ENCODE peak calls at places on chromosomes 13 and 19, in six cellular contexts. One of them, this sample, is unnamed. For H3K9me3, the result is how much of the 10 kb centered on the place peaks cover.

GRCh38 chr13:41007359-41008118 is 11.6 kb downstream of the ELF1 start:
- DNase-seq in pancreas: no peak
- DNase-seq in AG04450: no peak
- DNase-seq in K562: peak
- DNase-seq in colonic mucosa: no peak
- DNase-seq in left lung: no peak
- DNase-seq in this sample: no peak

GRCh38 chr13:49935171-49936084 is 712 bp downstream of the SPRYD7 start:
- DNase-seq in pancreas: no peak
- DNase-seq in AG04450: no peak
- DNase-seq in K562: peak
- DNase-seq in colonic mucosa: peak
- DNase-seq in left lung: peak
- DNase-seq in this sample: no peak

GRCh38 chr13:51645154-51645650 is 60.9 kb downstream of the WDFY2 start:
- DNase-seq in pancreas: no peak
- DNase-seq in AG04450: no peak
- DNase-seq in K562: no peak
- DNase-seq in colonic mucosa: no peak
- DNase-seq in left lung: no peak
- DNase-seq in this sample: no peak

GRCh38 chr13:51873419-51873818 is 11.7 kb downstream of the CCDC70 start:
- DNase-seq in pancreas: no peak
- DNase-seq in AG04450: no peak
- DNase-seq in K562: no peak
- DNase-seq in colonic mucosa: no peak
- DNase-seq in left lung: no peak
- DNase-seq in this sample: no peak

GRCh38 chr13:33322474-33322827 is 36.9 kb upstream of the STARD13 start:
- DNase-seq in pancreas: no peak
- DNase-seq in AG04450: peak
- DNase-seq in K562: no peak
- DNase-seq in colonic mucosa: no peak
- DNase-seq in left lung: no peak
- DNase-seq in this sample: peak

GRCh38 chr13:109156181-109156935 is 526.9 kb downstream of the MYO16 start:
- DNase-seq in pancreas: no peak
- DNase-seq in AG04450: peak
- DNase-seq in K562: no peak
- DNase-seq in colonic mucosa: no peak
- DNase-seq in left lung: no peak
- DNase-seq in this sample: no peak

GRCh38 chr19:31312004-31312403 is 37.2 kb downstream of the TSHZ3 start:
- DNase-seq in pancreas: no peak
- DNase-seq in AG04450: peak
- DNase-seq in K562: no peak
- DNase-seq in colonic mucosa: no peak
- DNase-seq in left lung: peak
- DNase-seq in this sample: peak

GRCh38 chr13:66888698-66889097 is 341.4 kb downstream of the PCDH9 start:
- DNase-seq in pancreas: no peak
- DNase-seq in AG04450: no peak
- DNase-seq in K562: no peak
- DNase-seq in colonic mucosa: no peak
- DNase-seq in left lung: no peak
- DNase-seq in this sample: no peak

GRCh38 chr19:48512504-48513288 is 1.1 kb upstream of the LMTK3 start:
- DNase-seq in pancreas: no peak
- DNase-seq in AG04450: no peak
- DNase-seq in K562: no peak
- DNase-seq in colonic mucosa: no peak
- DNase-seq in left lung: no peak
- DNase-seq in this sample: no peak

GRCh38 chr19:49151339-49152217 is 3.6 kb downstream of the HRC start:
- DNase-seq in pancreas: peak
- DNase-seq in AG04450: no peak
- DNase-seq in K562: peak
- DNase-seq in colonic mucosa: peak
- DNase-seq in left lung: peak
- DNase-seq in this sample: peak

GRCh38 chr13:74040200-74040599 is 94.0 kb downstream of the KLF12 start:
- DNase-seq in pancreas: peak
- DNase-seq in AG04450: no peak
- DNase-seq in K562: peak
- DNase-seq in colonic mucosa: peak
- DNase-seq in left lung: no peak
- DNase-seq in this sample: no peak

GRCh38 chr19:55287361-55288079 is 3.7 kb downstream of the BRSK1 start:
- DNase-seq in pancreas: no peak
- DNase-seq in AG04450: no peak
- DNase-seq in K562: no peak
- DNase-seq in colonic mucosa: no peak
- DNase-seq in left lung: no peak
- DNase-seq in this sample: no peak

GRCh38 chr19:39499082-39499642 is 415 bp downstream of the DLL3 start:
- DNase-seq in pancreas: no peak
- DNase-seq in AG04450: no peak
- DNase-seq in K562: no peak
- DNase-seq in colonic mucosa: no peak
- DNase-seq in left lung: no peak
- DNase-seq in this sample: no peak

GRCh38 chr13:44165172-44165894 is 208.3 kb upstream of the SERP2 start:
- DNase-seq in pancreas: no peak
- DNase-seq in AG04450: no peak
- DNase-seq in K562: no peak
- DNase-seq in colonic mucosa: no peak
- DNase-seq in left lung: no peak
- DNase-seq in this sample: no peak

GRCh38 chr13:59043016-59043415 is 1120.7 kb downstream of the DIAPH3 start:
- DNase-seq in pancreas: no peak
- DNase-seq in AG04450: no peak
- DNase-seq in K562: no peak
- DNase-seq in colonic mucosa: no peak
- DNase-seq in left lung: no peak
- DNase-seq in this sample: no peak

GRCh38 chr13:42041684-42042035 is 6.8 kb upstream of the DGKH start:
- DNase-seq in pancreas: peak
- DNase-seq in AG04450: no peak
- DNase-seq in K562: peak
- DNase-seq in colonic mucosa: peak
- DNase-seq in left lung: peak
- DNase-seq in this sample: peak

GRCh38 chr19:31232871-31233270 is 116.4 kb downstream of the TSHZ3 start:
- DNase-seq in pancreas: no peak
- DNase-seq in AG04450: peak
- DNase-seq in K562: no peak
- DNase-seq in colonic mucosa: no peak
- DNase-seq in left lung: no peak
- DNase-seq in this sample: no peak

GRCh38 chr13:51118809-51119431 is 7.8 kb upstream of the C13orf42 start:
- DNase-seq in pancreas: no peak
- DNase-seq in AG04450: no peak
- DNase-seq in K562: no peak
- DNase-seq in colonic mucosa: no peak
- DNase-seq in left lung: no peak
- DNase-seq in this sample: no peak

GRCh38 chr13:52103386-52103785 is 25.5 kb downstream of the NEK5 start:
- DNase-seq in pancreas: no peak
- DNase-seq in AG04450: no peak
- DNase-seq in K562: no peak
- DNase-seq in colonic mucosa: no peak
- DNase-seq in left lung: no peak
- DNase-seq in this sample: no peak

GRCh38 chr19:29271341-29271740 is 58.4 kb upstream of the UQCRFS1 start:
- DNase-seq in pancreas: no peak
- DNase-seq in AG04450: no peak
- DNase-seq in K562: no peak
- DNase-seq in colonic mucosa: no peak
- DNase-seq in left lung: no peak
- DNase-seq in this sample: no peak

GRCh38 chr13:24050292-24050711 is 110.2 kb upstream of the SPATA13 start:
- DNase-seq in pancreas: peak
- DNase-seq in AG04450: no peak
- DNase-seq in K562: no peak
- DNase-seq in colonic mucosa: no peak
- DNase-seq in left lung: peak
- DNase-seq in this sample: peak

GRCh38 chr13:40508112-40508511 is 158.3 kb downstream of the FOXO1 start:
- DNase-seq in pancreas: no peak
- DNase-seq in AG04450: no peak
- DNase-seq in K562: no peak
- DNase-seq in colonic mucosa: no peak
- DNase-seq in left lung: no peak
- DNase-seq in this sample: peak

GRCh38 chr19:13718733-13719132 is 45.6 kb upstream of the MRI1 start:
- DNase-seq in pancreas: no peak
- DNase-seq in AG04450: peak
- DNase-seq in K562: no peak
- DNase-seq in colonic mucosa: peak
- DNase-seq in left lung: no peak
- DNase-seq in this sample: peak

GRCh38 chr19:50171752-50172151 is 8.7 kb upstream of the IZUMO2 start:
- DNase-seq in pancreas: no peak
- DNase-seq in AG04450: no peak
- DNase-seq in K562: no peak
- DNase-seq in colonic mucosa: no peak
- DNase-seq in left lung: no peak
- DNase-seq in this sample: no peak

GRCh38 chr19:57241181-57241580 is 749 bp downstream of the ZNF805 start:
- DNase-seq in pancreas: no peak
- DNase-seq in AG04450: no peak
- DNase-seq in K562: no peak
- DNase-seq in colonic mucosa: no peak
- DNase-seq in left lung: no peak
- DNase-seq in this sample: no peak

GRCh38 chr13:46947425-46948191 is 50.8 kb upstream of the HTR2A start:
- DNase-seq in pancreas: no peak
- DNase-seq in AG04450: no peak
- DNase-seq in K562: no peak
- DNase-seq in colonic mucosa: no peak
- DNase-seq in left lung: no peak
- DNase-seq in this sample: no peak

GRCh38 chr13:106680796-106681482 is 113.0 kb upstream of the ARGLU1 start:
- DNase-seq in pancreas: no peak
- DNase-seq in AG04450: no peak
- DNase-seq in K562: no peak
- DNase-seq in colonic mucosa: no peak
- DNase-seq in left lung: no peak
- DNase-seq in this sample: no peak

GRCh38 chr19:19033176-19033425 is 216 bp downstream of the SUGP2 start:
- DNase-seq in pancreas: no peak
- DNase-seq in AG04450: no peak
- DNase-seq in K562: no peak
- DNase-seq in colonic mucosa: no peak
- DNase-seq in left lung: no peak
- DNase-seq in this sample: no peak

GRCh38 chr19:19032420-19033175 is 719 bp downstream of the SUGP2 start:
- DNase-seq in pancreas: no peak
- DNase-seq in AG04450: peak
- DNase-seq in K562: peak
- DNase-seq in colonic mucosa: peak
- DNase-seq in left lung: peak
- DNase-seq in this sample: peak

GRCh38 chr19:19034204-19034624 is 811 bp downstream of the ARMC6 start:
- DNase-seq in pancreas: no peak
- DNase-seq in AG04450: no peak
- DNase-seq in K562: peak
- DNase-seq in colonic mucosa: peak
- DNase-seq in left lung: peak
- DNase-seq in this sample: no peak

GRCh38 chr19:19028526-19028925 is 4.8 kb downstream of the SUGP2 start:
- DNase-seq in pancreas: no peak
- DNase-seq in AG04450: no peak
- DNase-seq in K562: no peak
- DNase-seq in colonic mucosa: no peak
- DNase-seq in left lung: no peak
- DNase-seq in this sample: no peak

GRCh38 chr19:19033426-19034203 is at the start of the genes ARMC6 and SUGP2:
- DNase-seq in pancreas: peak
- DNase-seq in AG04450: peak
- DNase-seq in K562: peak
- DNase-seq in colonic mucosa: peak
- DNase-seq in left lung: peak
- DNase-seq in this sample: peak
- TF ChIP-seq CTCF in pancreas: no peak
- TF ChIP-seq CTCF in AG04450: no peak
- TF ChIP-seq CTCF in K562: no peak
- TF ChIP-seq CTCF in colonic mucosa: no peak
- TF ChIP-seq CTCF in left lung: no peak
- TF ChIP-seq CTCF in this sample: peak

GRCh38 chr19:27717825-27718224 is 1495.1 kb downstream of the UQCRFS1 start:
- DNase-seq in pancreas: no peak
- DNase-seq in AG04450: no peak
- DNase-seq in K562: no peak
- DNase-seq in colonic mucosa: no peak
- DNase-seq in left lung: no peak
- DNase-seq in this sample: no peak

GRCh38 chr19:27718262-27718661 is 1494.7 kb downstream of the UQCRFS1 start:
- DNase-seq in pancreas: no peak
- DNase-seq in AG04450: no peak
- DNase-seq in K562: no peak
- DNase-seq in colonic mucosa: no peak
- DNase-seq in left lung: no peak
- DNase-seq in this sample: no peak

GRCh38 chr19:27719034-27719433 is 1493.9 kb downstream of the UQCRFS1 start:
- DNase-seq in pancreas: no peak
- DNase-seq in AG04450: no peak
- DNase-seq in K562: no peak
- DNase-seq in colonic mucosa: no peak
- DNase-seq in left lung: no peak
- DNase-seq in this sample: no peak

GRCh38 chr19:27722625-27723024 is 1490.3 kb downstream of the UQCRFS1 start:
- DNase-seq in pancreas: no peak
- DNase-seq in AG04450: no peak
- DNase-seq in K562: no peak
- DNase-seq in colonic mucosa: no peak
- DNase-seq in left lung: no peak
- DNase-seq in this sample: no peak

GRCh38 chr19:27720155-27720554 is 1492.8 kb downstream of the UQCRFS1 start:
- DNase-seq in pancreas: no peak
- DNase-seq in AG04450: no peak
- DNase-seq in K562: no peak
- DNase-seq in colonic mucosa: no peak
- DNase-seq in left lung: no peak
- DNase-seq in this sample: no peak
- H3K9me3 ChIP-seq in pancreas: under half
- H3K9me3 ChIP-seq in AG04450: under half
- H3K9me3 ChIP-seq in K562: under half
- H3K9me3 ChIP-seq in colonic mucosa: under half
- H3K9me3 ChIP-seq in left lung: under half
- H3K9me3 ChIP-seq in this sample: under half

GRCh38 chr13:107867701-107868661 is 347.4 kb downstream of the LIG4 start:
- DNase-seq in pancreas: peak
- DNase-seq in AG04450: no peak
- DNase-seq in K562: peak
- DNase-seq in colonic mucosa: no peak
- DNase-seq in left lung: no peak
- DNase-seq in this sample: no peak
- TF ChIP-seq CTCF in pancreas: peak
- TF ChIP-seq CTCF in AG04450: peak
- TF ChIP-seq CTCF in K562: no peak
- TF ChIP-seq CTCF in colonic mucosa: no peak
- TF ChIP-seq CTCF in left lung: no peak
- TF ChIP-seq CTCF in this sample: no peak

GRCh38 chr19:36833430-36833829 is 4.8 kb downstream of the ZNF790 start:
- DNase-seq in pancreas: no peak
- DNase-seq in AG04450: no peak
- DNase-seq in K562: no peak
- DNase-seq in colonic mucosa: no peak
- DNase-seq in left lung: no peak
- DNase-seq in this sample: no peak
- H3K9me3 ChIP-seq in pancreas: under half
- H3K9me3 ChIP-seq in AG04450: half or more
- H3K9me3 ChIP-seq in K562: under half
- H3K9me3 ChIP-seq in colonic mucosa: under half
- H3K9me3 ChIP-seq in left lung: under half
- H3K9me3 ChIP-seq in this sample: under half